ENCODE peak calls at places on chromosomes 5 and 9, in six cellular contexts. One of them, this sample, is unnamed.

GRCh38 chr5:142186821-142187594 is 78.4 kb downstream of the NDFIP1 start:
- DNase-seq in cardiac muscle cell: no peak
- DNase-seq in cardiac fibroblast: no peak
- DNase-seq in astrocyte of the cerebellum: no peak
- DNase-seq in foreskin fibroblast: no peak
- DNase-seq in body of pancreas: no peak
- DNase-seq in this sample: no peak

GRCh38 chr9:122949696-122950095 is 8.9 kb downstream of the RABGAP1 start:
- DNase-seq in cardiac muscle cell: no peak
- DNase-seq in foreskin fibroblast: no peak
- DNase-seq in cardiac fibroblast: no peak
- DNase-seq in astrocyte of the cerebellum: no peak
- DNase-seq in body of pancreas: no peak
- DNase-seq in this sample: no peak

GRCh38 chr5:169914766-169915165 is 65.5 kb downstream of the INSYN2B start:
- DNase-seq in astrocyte of the cerebellum: peak; percentile 59
- DNase-seq in foreskin fibroblast: peak; percentile 77
- DNase-seq in cardiac fibroblast: peak; percentile 59
- DNase-seq in body of pancreas: no peak
- DNase-seq in cardiac muscle cell: peak; percentile 76
- DNase-seq in this sample: peak; percentile 23

GRCh38 chr9:98658965-98659364 is 49.8 kb downstream of the GABBR2 start:
- DNase-seq in astrocyte of the cerebellum: peak; percentile 61
- DNase-seq in body of pancreas: no peak
- DNase-seq in cardiac muscle cell: no peak
- DNase-seq in cardiac fibroblast: peak; percentile 52
- DNase-seq in foreskin fibroblast: peak; percentile 5
- DNase-seq in this sample: no peak

GRCh38 chr5:170411100-170411499 is 21.9 kb upstream of the KCNMB1 start:
- DNase-seq in foreskin fibroblast: no peak
- DNase-seq in body of pancreas: no peak
- DNase-seq in astrocyte of the cerebellum: no peak
- DNase-seq in cardiac fibroblast: no peak
- DNase-seq in cardiac muscle cell: no peak
- DNase-seq in this sample: no peak

GRCh38 chr9:133880851-133881634 is 111.1 kb downstream of the VAV2 start:
- DNase-seq in astrocyte of the cerebellum: no peak
- DNase-seq in body of pancreas: no peak
- DNase-seq in cardiac fibroblast: no peak
- DNase-seq in foreskin fibroblast: no peak
- DNase-seq in cardiac muscle cell: no peak
- DNase-seq in this sample: no peak

GRCh38 chr9:77011973-77012817 is 7.3 kb upstream of the FOXB2 start:
- DNase-seq in cardiac muscle cell: peak; percentile 86
- DNase-seq in astrocyte of the cerebellum: no peak
- DNase-seq in cardiac fibroblast: peak; percentile 63
- DNase-seq in body of pancreas: peak; percentile 62
- DNase-seq in foreskin fibroblast: peak; percentile 80
- DNase-seq in this sample: no peak

GRCh38 chr9:126623314-126623666 is 9.6 kb downstream of the LMX1B start:
- DNase-seq in cardiac fibroblast: no peak
- DNase-seq in astrocyte of the cerebellum: no peak
- DNase-seq in foreskin fibroblast: no peak
- DNase-seq in cardiac muscle cell: no peak
- DNase-seq in body of pancreas: no peak
- DNase-seq in this sample: no peak

GRCh38 chr5:146945722-146946121 is 67.2 kb upstream of the PPP2R2B start:
- DNase-seq in body of pancreas: no peak
- DNase-seq in astrocyte of the cerebellum: no peak
- DNase-seq in foreskin fibroblast: no peak
- DNase-seq in cardiac muscle cell: no peak
- DNase-seq in cardiac fibroblast: no peak
- DNase-seq in this sample: no peak

GRCh38 chr5:170266570-170267379 is 30.8 kb downstream of the LCP2 start:
- DNase-seq in cardiac fibroblast: no peak
- DNase-seq in body of pancreas: no peak
- DNase-seq in astrocyte of the cerebellum: no peak
- DNase-seq in cardiac muscle cell: no peak
- DNase-seq in foreskin fibroblast: no peak
- DNase-seq in this sample: no peak

DNA sequence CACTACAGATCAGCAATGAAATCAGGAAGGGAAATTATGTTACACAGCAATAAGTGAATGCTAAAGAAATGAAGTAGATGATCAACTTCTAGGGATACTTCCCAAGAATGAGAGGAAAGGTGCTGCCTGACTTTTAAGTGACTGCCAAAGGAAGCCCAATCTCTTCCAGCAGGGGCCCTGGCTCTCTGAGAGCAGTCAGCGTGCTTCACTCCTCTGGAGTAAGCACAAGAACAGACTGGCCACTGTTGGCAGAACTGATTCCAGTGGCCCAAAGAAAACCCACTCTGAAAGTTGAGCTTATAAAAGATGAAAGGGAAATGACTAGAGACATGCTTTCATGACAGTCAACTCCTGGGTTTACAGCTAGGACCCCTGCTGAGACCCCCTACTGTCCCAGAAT is 41.8 kb downstream of the MTMR12 start:
- DNase-seq in body of pancreas: no peak
- DNase-seq in foreskin fibroblast: no peak
- DNase-seq in cardiac fibroblast: no peak
- DNase-seq in cardiac muscle cell: no peak
- DNase-seq in astrocyte of the cerebellum: no peak
- DNase-seq in this sample: no peak
- TF ChIP-seq CTCF in body of pancreas: no peak
- TF ChIP-seq CTCF in foreskin fibroblast: no peak
- TF ChIP-seq CTCF in cardiac fibroblast: no peak
- TF ChIP-seq CTCF in cardiac muscle cell: no peak
- TF ChIP-seq CTCF in astrocyte of the cerebellum: no peak
- TF ChIP-seq CTCF in this sample: no peak

GRCh38 chr5:139481580-139482049 is 943 bp downstream of the STING1 start:
- DNase-seq in cardiac fibroblast: peak; percentile 58
- DNase-seq in body of pancreas: no peak
- DNase-seq in astrocyte of the cerebellum: no peak
- DNase-seq in cardiac muscle cell: no peak
- DNase-seq in foreskin fibroblast: peak; percentile 66
- DNase-seq in this sample: no peak

GRCh38 chr5:139486201-139486600 is 3.6 kb upstream of the STING1 start:
- DNase-seq in cardiac fibroblast: no peak
- DNase-seq in cardiac muscle cell: no peak
- DNase-seq in body of pancreas: no peak
- DNase-seq in foreskin fibroblast: no peak
- DNase-seq in astrocyte of the cerebellum: no peak
- DNase-seq in this sample: no peak

GRCh38 chr5:139475865-139476651 is 5.3 kb downstream of the SMIM33 start:
- DNase-seq in foreskin fibroblast: no peak
- DNase-seq in astrocyte of the cerebellum: no peak
- DNase-seq in body of pancreas: no peak
- DNase-seq in cardiac fibroblast: no peak
- DNase-seq in cardiac muscle cell: no peak
- DNase-seq in this sample: no peak

GRCh38 chr5:139482050-139482889 is at the start of gene STING1:
- DNase-seq in astrocyte of the cerebellum: peak; percentile 89
- DNase-seq in cardiac muscle cell: peak; percentile 48
- DNase-seq in body of pancreas: peak; percentile 62
- DNase-seq in cardiac fibroblast: peak; percentile 98
- DNase-seq in foreskin fibroblast: peak; percentile 97
- DNase-seq in this sample: peak; percentile 78

DNA sequence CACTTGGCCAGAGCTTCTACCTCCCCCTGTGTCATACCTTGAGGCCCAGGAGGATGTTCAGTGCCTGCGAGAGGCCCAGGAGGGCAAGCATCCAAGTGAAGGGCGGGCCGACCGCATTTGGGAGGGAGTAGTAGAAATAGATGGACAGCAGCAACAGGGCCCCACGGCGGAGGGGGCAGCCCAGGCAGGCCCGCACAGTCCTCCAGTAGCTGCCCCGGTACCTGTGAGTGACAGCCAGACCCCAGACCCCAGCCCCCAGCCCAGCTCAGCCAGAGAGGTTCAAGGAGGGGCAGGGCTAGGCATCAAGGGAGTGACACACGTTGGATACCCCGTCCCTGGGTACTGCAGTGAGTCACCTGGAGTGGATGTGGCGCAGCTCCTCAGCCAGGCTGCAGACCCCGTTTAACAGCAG is 1.4 kb downstream of the STING1 start:
- DNase-seq in cardiac fibroblast: peak; percentile 33
- DNase-seq in body of pancreas: no peak
- DNase-seq in astrocyte of the cerebellum: no peak
- DNase-seq in foreskin fibroblast: peak; percentile 56
- DNase-seq in cardiac muscle cell: no peak
- DNase-seq in this sample: no peak
- H3K4me3 ChIP-seq in cardiac fibroblast: peak overlapping the region; percentile 57
- H3K4me3 ChIP-seq in body of pancreas: no peak overlapping the region
- H3K4me3 ChIP-seq in astrocyte of the cerebellum: peak overlapping the region; percentile 44
- H3K4me3 ChIP-seq in foreskin fibroblast: peak overlapping the region; percentile 75
- H3K4me3 ChIP-seq in cardiac muscle cell: no peak overlapping the region
- H3K4me3 ChIP-seq in this sample: no peak overlapping the region

GRCh38 chr9:1052119-1052907 is 2.2 kb downstream of the DMRT2 start:
- DNase-seq in cardiac fibroblast: no peak
- DNase-seq in foreskin fibroblast: no peak
- DNase-seq in cardiac muscle cell: no peak
- DNase-seq in astrocyte of the cerebellum: no peak
- DNase-seq in body of pancreas: no peak
- DNase-seq in this sample: no peak

GRCh38 chr9:1052908-1053590 is 2.9 kb downstream of the DMRT2 start:
- DNase-seq in cardiac fibroblast: no peak
- DNase-seq in body of pancreas: no peak
- DNase-seq in foreskin fibroblast: no peak
- DNase-seq in astrocyte of the cerebellum: no peak
- DNase-seq in cardiac muscle cell: no peak
- DNase-seq in this sample: no peak

GRCh38 chr9:1050125-1050895 is at the start of gene DMRT2:
- DNase-seq in foreskin fibroblast: peak; percentile 92
- DNase-seq in cardiac muscle cell: peak; percentile 93
- DNase-seq in cardiac fibroblast: peak; percentile 32
- DNase-seq in astrocyte of the cerebellum: peak; percentile 1
- DNase-seq in body of pancreas: peak; percentile 88
- DNase-seq in this sample: peak; percentile 67

GRCh38 chr9:1049641-1050040 is 516 bp upstream of the DMRT2 start:
- DNase-seq in body of pancreas: no peak
- DNase-seq in cardiac muscle cell: no peak
- DNase-seq in astrocyte of the cerebellum: no peak
- DNase-seq in cardiac fibroblast: no peak
- DNase-seq in foreskin fibroblast: no peak
- DNase-seq in this sample: no peak

GRCh38 chr9:1051286-1052118 is 1.3 kb downstream of the DMRT2 start:
- DNase-seq in cardiac muscle cell: peak; percentile 73
- DNase-seq in cardiac fibroblast: no peak
- DNase-seq in foreskin fibroblast: peak; percentile 59
- DNase-seq in astrocyte of the cerebellum: no peak
- DNase-seq in body of pancreas: peak; percentile 62
- DNase-seq in this sample: no peak
- TF ChIP-seq CTCF in cardiac muscle cell: peak; percentile 10
- TF ChIP-seq CTCF in cardiac fibroblast: no peak
- TF ChIP-seq CTCF in foreskin fibroblast: no peak
- TF ChIP-seq CTCF in astrocyte of the cerebellum: no peak
- TF ChIP-seq CTCF in body of pancreas: peak; percentile 31
- TF ChIP-seq CTCF in this sample: no peak

GRCh38 chr9:105262497-105262896 is 18.0 kb downstream of the SLC44A1 start:
- DNase-seq in foreskin fibroblast: no peak
- DNase-seq in cardiac fibroblast: peak; percentile 27
- DNase-seq in astrocyte of the cerebellum: no peak
- DNase-seq in cardiac muscle cell: no peak
- DNase-seq in body of pancreas: no peak
- DNase-seq in this sample: no peak

GRCh38 chr9:105259731-105260612 is 15.5 kb downstream of the SLC44A1 start:
- DNase-seq in cardiac fibroblast: no peak
- DNase-seq in foreskin fibroblast: no peak
- DNase-seq in body of pancreas: no peak
- DNase-seq in astrocyte of the cerebellum: no peak
- DNase-seq in cardiac muscle cell: no peak
- DNase-seq in this sample: no peak

GRCh38 chr9:105259274-105259673 is 14.8 kb downstream of the SLC44A1 start:
- DNase-seq in body of pancreas: no peak
- DNase-seq in cardiac muscle cell: no peak
- DNase-seq in cardiac fibroblast: no peak
- DNase-seq in astrocyte of the cerebellum: no peak
- DNase-seq in foreskin fibroblast: peak; percentile 18
- DNase-seq in this sample: no peak

GRCh38 chr9:105269593-105269992 is 25.1 kb downstream of the SLC44A1 start:
- DNase-seq in body of pancreas: no peak
- DNase-seq in astrocyte of the cerebellum: no peak
- DNase-seq in cardiac fibroblast: no peak
- DNase-seq in foreskin fibroblast: no peak
- DNase-seq in cardiac muscle cell: no peak
- DNase-seq in this sample: no peak

GRCh38 chr9:105264380-105264779 is 19.9 kb downstream of the SLC44A1 start:
- DNase-seq in body of pancreas: no peak
- DNase-seq in foreskin fibroblast: peak; percentile 40
- DNase-seq in astrocyte of the cerebellum: no peak
- DNase-seq in cardiac muscle cell: no peak
- DNase-seq in cardiac fibroblast: peak; percentile 60
- DNase-seq in this sample: no peak
- H3K4me3 ChIP-seq in body of pancreas: no peak overlapping the region
- H3K4me3 ChIP-seq in foreskin fibroblast: no peak overlapping the region
- H3K4me3 ChIP-seq in astrocyte of the cerebellum: no peak overlapping the region
- H3K4me3 ChIP-seq in cardiac muscle cell: no peak overlapping the region
- H3K4me3 ChIP-seq in cardiac fibroblast: no peak overlapping the region
- H3K4me3 ChIP-seq in this sample: no peak overlapping the region